ENCODE peak calls at places on chromosomes 3 and 15, in four cellular contexts. Z is NCI-H524, W is endothelial cell, N is mesendoderm. B is an unnamed sample.
A peak's percentile ranks its signal among the peaks of the same experiment; 100 is the strongest.

GRCh38 chr15:59550520-59550919 is 61.1 kb upstream of the GCNT3 start:
- DNase-seq in Z (no peak), N (no peak), W (no peak), B (no peak)

GRCh38 chr3:20104167-20104661 is 64.0 kb downstream of the KAT2B start:
- DNase-seq in W (no peak), Z (no peak), N (peak; percentile 38), B (no peak)

GRCh38 chr3:46312996-46313395 is 40.9 kb upstream of the CCR2 start:
- DNase-seq in N (no peak), Z (no peak), W (no peak), B (no peak)

GRCh38 chr3:23159929-23160328 is 43.2 kb upstream of the UBE2E2 start:
- DNase-seq in N (no peak), Z (no peak), W (no peak), B (no peak)

GRCh38 chr3:128559486-128560225 is 66.7 kb upstream of the GATA2 start:
- DNase-seq in Z (no peak), N (peak; percentile 38), W (no peak), B (no peak)

GRCh38 chr3:10848261-10848660 is 32.2 kb downstream of the SLC6A11 start:
- DNase-seq in N (no peak), Z (no peak), W (no peak), B (no peak)

GRCh38 chr15:58559904-58560588 is 128.3 kb downstream of the LIPC start:
- DNase-seq in W (no peak), Z (no peak), N (no peak), B (no peak)

GRCh38 chr3:54264050-54264449 is 141.7 kb downstream of the CACNA2D3 start:
- DNase-seq in Z (no peak), W (no peak), N (no peak), B (no peak)

GRCh38 chr15:59723686-59724336 is 34.7 kb upstream of the BNIP2 start:
- DNase-seq in Z (no peak), N (no peak), W (no peak), B (no peak)

GRCh38 chr3:136330900-136331299 is 80.8 kb downstream of the PCCB start:
- DNase-seq in N (no peak), Z (no peak), W (no peak), B (no peak)

GRCh38 chr3:43432462-43432861 is 146.1 kb downstream of the SNRK start:
- DNase-seq in Z (no peak), W (no peak), N (no peak), B (no peak)

GRCh38 chr3:136343873-136344281 is 93.7 kb downstream of the PCCB start:
- DNase-seq in N (peak; percentile 12), W (no peak), Z (no peak), B (peak; percentile 72)

GRCh38 chr3:194369522-194370279 is at the start of gene LRRC15:
- DNase-seq in Z (no peak), N (peak; percentile 87), W (peak; percentile 28), B (no peak)

GRCh38 chr3:169146112-169146665 is 517.3 kb downstream of the MECOM start:
- DNase-seq in N (peak; percentile 74), Z (peak; percentile 46), W (peak; percentile 77), B (peak; percentile 34)

GRCh38 chr3:30707825-30708224 is 101.4 kb downstream of the TGFBR2 start:
- DNase-seq in N (no peak), W (no peak), Z (no peak), B (no peak)

GRCh38 chr15:89672221-89673161 is 6.7 kb downstream of the PLIN1 start:
- DNase-seq in Z (no peak), W (no peak), N (no peak), B (no peak)

GRCh38 chr3:105791134-105791533 is 77.7 kb downstream of the CBLB start:
- DNase-seq in N (no peak), Z (no peak), W (no peak), B (no peak)

GRCh38 chr3:55376753-55377347 is 110.3 kb downstream of the WNT5A start:
- DNase-seq in W (no peak), Z (no peak), N (peak; percentile 16), B (no peak)

GRCh38 chr15:85381850-85382751 is 1.7 kb downstream of the AKAP13 start:
- DNase-seq in N (no peak), W (no peak), Z (no peak), B (no peak)

GRCh38 chr3:183046883-183047282 is 52.4 kb downstream of the MCCC1 start:
- DNase-seq in Z (no peak), N (peak; percentile 43), W (no peak), B (no peak)

GRCh38 chr3:114442251-114442650 is 148.4 kb downstream of the TIGIT start:
- DNase-seq in W (no peak), N (no peak), Z (no peak), B (no peak)

GRCh38 chr15:90845201-90845949 is 23.0 kb upstream of the FURIN start:
- DNase-seq in N (no peak), Z (no peak), W (no peak), B (no peak)

GRCh38 chr3:66011098-66011655 is 27.5 kb downstream of the MAGI1 start:
- DNase-seq in W (no peak), Z (no peak), N (peak; percentile 35), B (no peak)

GRCh38 chr15:99983894-99984293 is 250.7 kb upstream of the LYSMD4 start:
- DNase-seq in Z (no peak), N (peak; percentile 87), W (peak; percentile 59), B (no peak)

GRCh38 chr15:63312286-63312685 is 34.9 kb downstream of the APH1B start:
- DNase-seq in W (no peak), Z (no peak), N (peak; percentile 42), B (no peak)

GRCh38 chr3:100553618-100554372 is 55.6 kb upstream of the ADGRG7 start:
- DNase-seq in N (peak; percentile 34), Z (no peak), W (no peak), B (no peak)

GRCh38 chr3:138180375-138181029 is 5.8 kb upstream of the DBR1 start:
- DNase-seq in N (peak; percentile 19), W (no peak), Z (peak; percentile 8), B (peak; percentile 28)

GRCh38 chr3:169945313-169945712 is 21.3 kb upstream of the SEC62 start:
- DNase-seq in Z (no peak), N (no peak), W (no peak), B (no peak)

GRCh38 chr3:141797167-141797773 is 34.1 kb downstream of the GRK7 start:
- DNase-seq in N (peak; percentile 95), Z (no peak), W (peak; percentile 76), B (no peak)

GRCh38 chr3:54196330-54196975 is 74.1 kb downstream of the CACNA2D3 start:
- DNase-seq in N (no peak), Z (no peak), W (no peak), B (no peak)

GRCh38 chr15:73922186-73923151 is 3.8 kb upstream of the LOXL1 start:
- DNase-seq in W (no peak), Z (peak; percentile 94), N (peak; percentile 94), B (peak; percentile 89)

GRCh38 chr3:29465836-29466235 is 185.0 kb downstream of the RBMS3 start:
- DNase-seq in N (no peak), W (no peak), Z (no peak), B (no peak)

GRCh38 chr15:81400640-81401236 is 26.7 kb upstream of the TMC3 start:
- DNase-seq in Z (peak; percentile 13), W (peak; percentile 22), N (peak; percentile 72), B (peak; percentile 46)

GRCh38 chr3:157786618-157787017 is 283.4 kb upstream of the VEPH1 start:
- DNase-seq in W (no peak), N (no peak), Z (no peak), B (peak; percentile 17)

GRCh38 chr3:107271787-107272387 is 105.4 kb upstream of the CCDC54 start:
- DNase-seq in N (peak; percentile 55), Z (peak; percentile 12), W (no peak), B (peak; percentile 41)